ENCODE peak calls at places on chromosomes 12 and 14, in four cellular contexts. J, I, M and S are unnamed samples.

GRCh38 chr12:5402536-5402935 is 29.4 kb upstream of the NTF3 start:
- DNase-seq in I (no peak), M (no peak), J (no peak), S (no peak)

GRCh38 chr14:99718031-99718810 is 34.1 kb downstream of the CYP46A1 start:
- DNase-seq in M (no peak), I (no peak), J (no peak), S (peak; percentile 71)

GRCh38 chr12:10130042-10130441 is at the start of gene CLEC7A:
- DNase-seq in I (no peak), J (no peak), M (no peak), S (peak; percentile 43)

GRCh38 chr12:84922721-84923120 is 10.1 kb upstream of the SLC6A15 start:
- DNase-seq in I (no peak), M (peak; percentile 0), J (no peak), S (no peak)

GRCh38 chr12:122533841-122534240 is 6.8 kb downstream of the KNTC1 start:
- DNase-seq in I (no peak), M (peak; percentile 25), J (peak; percentile 60), S (no peak)

GRCh38 chr14:81408595-81408994 is 8.5 kb upstream of the STON2 start:
- DNase-seq in I (no peak), M (no peak), J (no peak), S (no peak)

GRCh38 chr14:54622189-54622958 is 55.4 kb downstream of the SAMD4A start:
- DNase-seq in J (no peak), M (no peak), I (no peak), S (peak; percentile 76)

GRCh38 chr12:2410490-2410889 is 357.7 kb downstream of the CACNA1C start:
- DNase-seq in J (no peak), I (peak; percentile 40), M (no peak), S (no peak)

GRCh38 chr12:34051486-34051885 is 29.2 kb downstream of the ALG10 start:
- DNase-seq in J (no peak), I (no peak), M (no peak), S (no peak)

GRCh38 chr12:228846-229200 is 14.9 kb upstream of the SLC6A12 start:
- DNase-seq in J (no peak), M (no peak), I (peak; percentile 1), S (no peak)

GRCh38 chr12:3150820-3151590 is 73.8 kb downstream of the TSPAN9 start:
- DNase-seq in M (peak; percentile 48), J (peak; percentile 59), I (no peak), S (no peak)

GRCh38 chr12:111444706-111445310 is 39.1 kb downstream of the SH2B3 start:
- DNase-seq in J (no peak), I (peak; percentile 85), M (no peak), S (peak; percentile 89)

GRCh38 chr12:91877022-91877421 is 268.6 kb downstream of the BTG1 start:
- DNase-seq in J (peak; percentile 18), I (no peak), M (peak; percentile 40), S (peak; percentile 28)

GRCh38 chr12:64968989-64969819 is 144.8 kb downstream of the TBC1D30 start:
- DNase-seq in M (no peak), I (no peak), J (no peak), S (no peak)

GRCh38 chr12:96710127-96710745 is 196.8 kb upstream of the NEDD1 start:
- DNase-seq in M (no peak), I (no peak), J (no peak), S (no peak)

GRCh38 chr14:94041551-94042346 is 15.6 kb downstream of the OTUB2 start:
- DNase-seq in I (no peak), J (peak; percentile 67), M (peak; percentile 78), S (no peak)

GRCh38 chr14:70779667-70780066 is 29.6 kb downstream of the MAP3K9 start:
- DNase-seq in M (no peak), I (no peak), J (no peak), S (no peak)

GRCh38 chr14:35883677-35884293 is 57.6 kb downstream of the BRMS1L start:
- DNase-seq in J (no peak), I (no peak), M (peak; percentile 18), S (peak; percentile 30)

GRCh38 chr12:43742106-43742505 is 16.5 kb downstream of the PUS7L start:
- DNase-seq in M (peak; percentile 94), I (no peak), J (peak; percentile 91), S (no peak)

GRCh38 chr12:42741771-42742510 is 152.4 kb upstream of the PRICKLE1 start:
- DNase-seq in I (no peak), M (peak; percentile 84), J (peak; percentile 84), S (no peak)

GRCh38 chr14:105884808-105885281 is 358.5 kb downstream of the TMEM121 start:
- DNase-seq in J (no peak), M (no peak), I (peak; percentile 38), S (no peak)

GRCh38 chr12:56115329-56115728 is 1.1 kb upstream of the RPL41 start:
- DNase-seq in M (peak; percentile 19), I (no peak), J (peak; percentile 23), S (no peak)

GRCh38 chr12:133190176-133190575 is 8.9 kb downstream of the ZNF268 start:
- DNase-seq in J (no peak), I (no peak), M (no peak), S (no peak)

GRCh38 chr12:10243803-10244520 is 31.3 kb downstream of the GABARAPL1 start:
- DNase-seq in J (no peak), M (no peak), I (no peak), S (peak; percentile 57)

GRCh38 chr12:50690923-50691322 is 73.0 kb upstream of the ATF1 start:
- DNase-seq in J (peak; percentile 31), I (no peak), M (no peak), S (no peak)

GRCh38 chr14:66404051-66404450 is 82.1 kb upstream of the CCDC196 start:
- DNase-seq in I (no peak), M (no peak), J (no peak), S (no peak)

GRCh38 chr14:65373671-65374039 is 38.9 kb upstream of the FUT8 start:
- DNase-seq in M (no peak), I (no peak), J (no peak), S (no peak)

GRCh38 chr14:65296402-65296801 is 116.1 kb upstream of the FUT8 start:
- DNase-seq in M (peak; percentile 18), J (peak; percentile 31), I (no peak), S (no peak)

GRCh38 chr14:102508774-102509743 is 517 bp downstream of the ANKRD9 start:
- DNase-seq in M (peak; percentile 41), J (no peak), I (peak; percentile 85), S (peak; percentile 73)

GRCh38 chr14:58238252-58239247 is 6.1 kb upstream of the PSMA3 start:
- DNase-seq in M (no peak), I (no peak), J (peak; percentile 6), S (peak; percentile 7)

GRCh38 chr12:99027491-99027890 is 382.4 kb downstream of the APAF1 start:
- DNase-seq in M (no peak), J (no peak), I (no peak), S (no peak)

GRCh38 chr12:99020871-99021270 is 375.8 kb downstream of the APAF1 start:
- DNase-seq in I (no peak), M (no peak), J (no peak), S (no peak)

GRCh38 chr12:99024870-99025269 is 379.8 kb downstream of the APAF1 start:
- DNase-seq in J (no peak), I (no peak), M (no peak), S (no peak)

GRCh38 chr12:99026332-99027116 is 381.4 kb downstream of the APAF1 start:
- DNase-seq in I (no peak), M (no peak), J (no peak), S (peak; percentile 6)

DNA sequence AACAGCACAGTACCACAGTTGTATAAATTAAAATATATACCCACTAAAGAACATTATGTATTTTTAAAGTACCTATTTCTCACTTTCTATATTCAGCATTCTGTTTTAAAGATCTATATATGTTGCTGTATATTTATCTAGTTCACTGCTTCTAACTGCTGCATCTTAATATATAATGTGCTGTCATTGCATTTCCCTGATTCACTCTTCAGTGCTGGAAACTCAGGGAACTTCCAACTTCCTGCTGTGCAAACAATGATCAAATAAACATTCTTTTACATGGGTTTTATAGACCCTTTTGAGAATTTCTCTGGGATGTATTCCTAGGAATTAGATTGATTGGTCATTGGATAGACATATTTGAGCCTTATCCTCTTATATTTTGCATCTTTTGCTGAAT is 379.1 kb downstream of the APAF1 start:
- DNase-seq in I (no peak), J (no peak), M (no peak), S (no peak)
- TF ChIP-seq CTCF in I (no peak), J (no peak), M (no peak), S (no peak)

DNA sequence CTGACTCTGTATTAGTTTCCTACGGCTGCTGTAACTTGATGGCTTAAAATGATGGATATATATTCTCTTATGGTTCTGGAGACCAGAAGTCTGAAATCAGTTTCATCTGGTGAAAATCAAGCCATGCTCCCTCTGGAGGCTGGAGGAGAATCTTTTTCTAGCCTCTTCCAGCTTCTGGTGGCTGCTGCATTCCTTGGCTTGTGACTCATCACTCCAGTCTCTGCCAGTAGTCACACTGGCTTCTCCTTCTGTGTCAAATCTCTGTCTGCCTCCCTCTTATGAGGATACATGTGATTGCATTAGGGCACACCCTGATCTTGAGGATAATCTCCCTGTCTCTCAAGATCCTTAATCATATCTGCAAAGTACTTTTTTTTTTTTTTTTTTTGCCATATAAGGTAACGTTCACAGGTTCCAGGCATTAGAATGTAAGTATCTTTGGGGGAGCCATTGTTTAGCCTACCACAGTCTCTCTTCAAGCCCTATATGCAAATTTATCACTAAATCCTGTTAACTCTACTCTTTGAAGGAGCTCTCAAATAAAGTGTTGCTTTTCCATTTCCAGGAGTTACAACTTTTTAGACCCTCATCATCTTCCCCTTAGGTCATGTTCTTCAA is 17.8 kb downstream of the DNAL1 start:
- DNase-seq in J (peak; percentile 93), I (peak; percentile 77), M (peak; percentile 94), S (no peak)
- TF ChIP-seq CTCF in J (peak; percentile 73), I (no peak), M (peak; percentile 75), S (no peak)

GRCh38 chr12:6667559-6668210 is 4.8 kb upstream of the ING4 start:
- DNase-seq in J (no peak), I (no peak), M (no peak), S (no peak)
- TF ChIP-seq CTCF in J (peak; percentile 4), I (no peak), M (no peak), S (peak; percentile 12)

GRCh38 chr12:68871899-68872298 is 61.1 kb downstream of the CPM start:
- DNase-seq in I (no peak), M (peak; percentile 28), J (no peak), S (peak; percentile 9)
- TF ChIP-seq CTCF in I (no peak), M (peak; percentile 33), J (peak; percentile 37), S (peak; percentile 9)

GRCh38 chr12:124884587-124885438 is 21.1 kb upstream of the SCARB1 start:
- DNase-seq in J (no peak), M (no peak), I (no peak), S (no peak)
- TF ChIP-seq CTCF in J (no peak), M (no peak), I (no peak), S (no peak)